ENCODE peak calls at places on chromosomes 11 and 22, in eight cellular contexts. K is midbrain; P is osteocyte; F is effector memory CD8-positive, alpha-beta T cell; C is sigmoid colon; J is foreskin keratinocyte; Y is GM12891; V is Ammon's horn. G is an unnamed sample.

GRCh38 chr22:49590381-49590780 is 237.3 kb downstream of the BRD1 start:
- DNase-seq in J (no peak), P (no peak), K (no peak), F (no peak), Y (no peak), C (peak; percentile 44), V (no peak), G (no peak)

GRCh38 chr22:44663256-44663999 is 38.6 kb upstream of the PRR5 start:
- DNase-seq in V (no peak), P (no peak), F (no peak), K (no peak), J (no peak), Y (no peak), C (peak; percentile 60), G (no peak)

GRCh38 chr11:104531075-104531474 is 367.1 kb upstream of the PDGFD start:
- DNase-seq in F (no peak), K (no peak), J (no peak), P (no peak), V (no peak), C (no peak), Y (no peak), G (no peak)

GRCh38 chr11:44176541-44177213 is 81.2 kb downstream of the EXT2 start:
- DNase-seq in F (no peak), J (no peak), C (no peak), P (no peak), V (no peak), Y (no peak), K (no peak), G (no peak)

GRCh38 chr11:46134540-46134939 is 13.3 kb upstream of the PHF21A start:
- DNase-seq in F (no peak), K (no peak), P (no peak), C (no peak), Y (no peak), J (no peak), V (no peak), G (peak; percentile 3)

GRCh38 chr11:86942212-86942611 is 13.0 kb downstream of the FZD4 start:
- DNase-seq in Y (no peak), C (no peak), V (no peak), J (no peak), P (no peak), K (no peak), F (no peak), G (no peak)

GRCh38 chr22:17946691-17947367 is 77.5 kb downstream of the MICAL3 start:
- DNase-seq in K (no peak), P (no peak), J (peak; percentile 68), F (no peak), V (no peak), Y (no peak), C (peak; percentile 52), G (no peak)

GRCh38 chr22:41197046-41197807 is 7.9 kb upstream of the L3MBTL2 start:
- DNase-seq in V (peak; percentile 86), P (peak; percentile 89), K (peak; percentile 85), J (peak; percentile 49), Y (peak; percentile 86), C (peak; percentile 88), F (peak; percentile 72), G (peak; percentile 79)

GRCh38 chr11:19558189-19558986 is 154.2 kb upstream of the NAV2 start:
- DNase-seq in V (no peak), Y (no peak), P (no peak), C (no peak), J (no peak), F (no peak), K (no peak), G (peak; percentile 39)

GRCh38 chr22:26817926-26818325 is 160.5 kb downstream of the MIAT start:
- DNase-seq in P (no peak), J (no peak), V (no peak), C (no peak), F (no peak), Y (no peak), K (no peak), G (no peak)

GRCh38 chr11:64498151-64498550 is 92.9 kb upstream of the SLC22A12 start:
- DNase-seq in K (no peak), F (no peak), C (no peak), J (no peak), Y (no peak), V (no peak), P (no peak), G (no peak)

GRCh38 chr22:42596376-42596775 is 18.3 kb downstream of the POLDIP3 start:
- DNase-seq in K (no peak), Y (no peak), F (no peak), J (no peak), C (no peak), V (no peak), P (no peak), G (peak; percentile 57)

GRCh38 chr11:29527391-29527936 is 489.4 kb downstream of the KCNA4 start:
- DNase-seq in F (no peak), K (no peak), V (no peak), P (no peak), C (no peak), Y (no peak), J (peak; percentile 93), G (no peak)

GRCh38 chr11:103601230-103601846 is 435.1 kb upstream of the DDI1 start:
- DNase-seq in Y (peak; percentile 9), J (peak; percentile 44), P (no peak), F (peak; percentile 6), V (peak; percentile 55), K (peak; percentile 59), C (no peak), G (peak; percentile 25)

GRCh38 chr11:94130589-94131362 is 2.1 kb downstream of the PANX1 start:
- DNase-seq in P (peak; percentile 15), V (no peak), K (no peak), Y (no peak), J (peak; percentile 70), F (no peak), C (no peak), G (peak; percentile 19)

GRCh38 chr11:11975201-11976092 is 33.0 kb downstream of the DKK3 start:
- DNase-seq in F (no peak), Y (no peak), J (no peak), K (no peak), C (no peak), P (peak; percentile 73), V (no peak), G (peak; percentile 85)

GRCh38 chr11:72635309-72635915 is 38.8 kb downstream of the PDE2A start:
- DNase-seq in Y (no peak), C (no peak), P (no peak), V (no peak), J (no peak), F (no peak), K (no peak), G (no peak)

GRCh38 chr11:72696866-72697428 is 22.7 kb upstream of the PDE2A start:
- DNase-seq in Y (no peak), F (no peak), P (no peak), C (peak; percentile 81), J (no peak), K (no peak), V (no peak), G (no peak)

GRCh38 chr11:26930518-26931247 is 63.2 kb upstream of the FIBIN start:
- DNase-seq in C (no peak), F (no peak), P (no peak), V (no peak), J (peak; percentile 32), Y (no peak), K (no peak), G (no peak)

GRCh38 chr11:134405841-134406240 is 6.2 kb downstream of the B3GAT1 start:
- DNase-seq in Y (no peak), V (no peak), F (no peak), P (no peak), J (no peak), C (no peak), K (no peak), G (no peak)

GRCh38 chr11:118705111-118705741 is 25.8 kb upstream of the TREH start:
- DNase-seq in J (no peak), C (no peak), K (peak; percentile 66), V (peak; percentile 78), F (peak; percentile 39), P (no peak), Y (no peak), G (peak; percentile 27)

GRCh38 chr11:67053896-67054850 is 2.5 kb upstream of the RHOD start:
- DNase-seq in P (no peak), Y (peak; percentile 78), K (peak; percentile 3), V (peak; percentile 70), F (no peak), J (no peak), C (no peak), G (peak; percentile 79)

GRCh38 chr22:23143119-23143518 is 1.3 kb upstream of the RSPH14 start:
- DNase-seq in Y (no peak), V (no peak), K (no peak), J (no peak), F (no peak), C (no peak), P (no peak), G (no peak)

GRCh38 chr11:125945011-125945796 is 640 bp upstream of the VSIG10L2 start:
- DNase-seq in J (no peak), C (no peak), K (no peak), Y (no peak), F (no peak), V (no peak), P (peak; percentile 54), G (no peak)

GRCh38 chr11:3860360-3860759 is 4.9 kb downstream of the STIM1 start:
- DNase-seq in F (no peak), C (no peak), V (no peak), P (no peak), Y (no peak), K (no peak), J (no peak), G (no peak)

GRCh38 chr22:28029201-28029948 is 110.3 kb upstream of the PITPNB start:
- DNase-seq in K (no peak), J (no peak), P (peak; percentile 67), V (no peak), F (no peak), Y (no peak), C (no peak), G (no peak)

GRCh38 chr11:46293616-46294015 is 16.2 kb downstream of the CREB3L1 start:
- DNase-seq in F (no peak), K (no peak), V (no peak), Y (no peak), C (no peak), P (no peak), J (no peak), G (no peak)

GRCh38 chr11:133180201-133180600 is 352.1 kb downstream of the OPCML start:
- DNase-seq in F (no peak), J (no peak), C (no peak), K (no peak), V (no peak), P (no peak), Y (no peak), G (no peak)

GRCh38 chr11:94826415-94826814 is 58.3 kb downstream of the AMOTL1 start:
- DNase-seq in C (no peak), F (no peak), P (no peak), V (no peak), K (no peak), Y (no peak), J (no peak), G (no peak)

GRCh38 chr11:15073361-15074205 is at the start of gene CALCB:
- DNase-seq in V (no peak), J (peak; percentile 18), F (no peak), Y (no peak), P (no peak), C (no peak), K (no peak), G (peak; percentile 34)

GRCh38 chr11:61332266-61332822 is 561 bp downstream of the DDB1 start:
- DNase-seq in C (no peak), K (no peak), J (no peak), V (no peak), Y (no peak), F (no peak), P (no peak), G (peak; percentile 0)

GRCh38 chr22:45842141-45842831 is 134.7 kb downstream of the WNT7B start:
- DNase-seq in C (no peak), Y (no peak), K (peak; percentile 8), J (peak; percentile 54), P (no peak), V (no peak), F (no peak), G (peak; percentile 64)

GRCh38 chr11:5726351-5726750 is 9.9 kb upstream of the OR56B1 start:
- DNase-seq in K (no peak), V (no peak), Y (no peak), C (no peak), J (no peak), P (no peak), F (no peak), G (no peak)

GRCh38 chr11:101862410-101863233 is 52.2 kb upstream of the CEP126 start:
- DNase-seq in F (no peak), K (peak; percentile 0), V (peak; percentile 32), Y (no peak), J (peak; percentile 38), P (no peak), C (no peak), G (peak; percentile 37)